ENCODE peak calls at places on chromosomes 16 and 17, in six cellular contexts. N, Q, G, K, T and B are unnamed samples.

GRCh38 chr17:18143044-18143936 is 34.7 kb downstream of the MYO15A start:
- DNase-seq in T (peak; percentile 38), Q (peak; percentile 45), K (peak; percentile 73), G (no peak), N (no peak), B (no peak)

GRCh38 chr17:10151667-10152496 is 46.5 kb downstream of the GAS7 start:
- DNase-seq in G (no peak), Q (no peak), N (no peak), T (no peak), K (no peak), B (no peak)

GRCh38 chr17:55411463-55411855 is 10.2 kb downstream of the MMD start:
- DNase-seq in Q (no peak), N (no peak), G (peak; percentile 74), T (no peak), K (no peak), B (no peak)

GRCh38 chr17:59427996-59428395 is 96.5 kb downstream of the YPEL2 start:
- DNase-seq in T (no peak), N (no peak), Q (no peak), K (no peak), G (no peak), B (no peak)

GRCh38 chr16:14608604-14609003 is 21.5 kb downstream of the PARN start:
- DNase-seq in K (no peak), G (no peak), T (peak; percentile 77), Q (no peak), N (no peak), B (no peak)

GRCh38 chr16:75317101-75317522 is 65.7 kb upstream of the BCAR1 start:
- DNase-seq in N (no peak), G (no peak), Q (no peak), K (no peak), T (no peak), B (no peak)

GRCh38 chr17:6473128-6473767 is 29.0 kb downstream of the PIMREG start:
- DNase-seq in T (peak; percentile 50), G (peak; percentile 92), Q (peak; percentile 77), N (peak; percentile 40), K (peak; percentile 93), B (peak; percentile 69)

GRCh38 chr17:72139213-72139612 is 18.4 kb downstream of the SOX9 start:
- DNase-seq in G (no peak), N (no peak), K (no peak), T (no peak), Q (no peak), B (no peak)

GRCh38 chr17:39283896-39284295 is 58.2 kb upstream of the STAC2 start:
- DNase-seq in T (no peak), Q (no peak), G (no peak), K (no peak), N (no peak), B (no peak)

GRCh38 chr17:75325827-75326586 is 36.8 kb upstream of the SLC25A19 start:
- DNase-seq in K (no peak), N (no peak), Q (peak; percentile 55), T (no peak), G (no peak), B (no peak)

GRCh38 chr16:20937736-20938135 is 37.2 kb downstream of the LYRM1 start:
- DNase-seq in T (peak; percentile 35), N (no peak), K (no peak), Q (no peak), G (no peak), B (no peak)

GRCh38 chr17:76623271-76624146 is 20.0 kb downstream of the ST6GALNAC1 start:
- DNase-seq in N (peak; percentile 63), G (peak; percentile 94), Q (peak; percentile 74), K (peak; percentile 93), T (peak; percentile 41), B (peak; percentile 76)

GRCh38 chr17:79168486-79169055 is 93.9 kb downstream of the ENGASE start:
- DNase-seq in Q (no peak), N (no peak), K (no peak), T (no peak), G (no peak), B (peak; percentile 79)

GRCh38 chr17:64020068-64020766 is at the start of gene ICAM2:
- DNase-seq in K (no peak), Q (no peak), T (no peak), N (no peak), G (no peak), B (no peak)

DNA sequence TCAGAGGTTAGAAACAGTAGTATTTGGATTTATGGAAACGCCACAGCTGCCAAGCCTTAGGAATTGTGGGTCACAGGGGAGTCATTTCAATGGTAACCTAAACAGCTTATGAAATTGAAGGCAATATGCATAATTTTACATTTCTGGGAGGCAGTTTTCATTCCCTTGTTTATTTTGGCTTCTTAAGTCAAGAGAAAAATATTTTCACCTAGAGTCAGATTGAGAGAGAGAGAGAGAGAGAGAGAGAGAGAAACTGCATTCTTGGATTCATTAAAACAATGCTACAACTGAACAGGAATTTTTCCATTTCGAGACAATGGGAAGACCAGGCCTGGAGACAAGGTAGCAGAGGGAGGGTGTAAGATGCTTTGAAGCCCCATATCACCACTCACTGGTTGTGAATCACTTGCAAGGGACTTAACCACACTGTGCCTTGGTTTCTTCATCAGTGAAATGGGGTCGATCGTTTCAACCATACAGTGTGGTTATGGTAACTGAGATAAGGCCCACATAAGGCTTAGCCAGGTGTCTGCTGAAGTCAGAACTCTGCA is 224.7 kb upstream of the IRX3 start:
- DNase-seq in G (no peak), N (no peak), T (no peak), Q (no peak), K (no peak), B (no peak)
- TF ChIP-seq JUND in G (no peak), N (no peak), T (no peak), Q (no peak), K (no peak), B (no peak)

GRCh38 chr17:34098712-34099111 is 156.4 kb upstream of the CCL2 start:
- DNase-seq in T (no peak), G (no peak), Q (no peak), N (no peak), K (no peak), B (no peak)
- TF ChIP-seq JUND in T (no peak), G (no peak), Q (no peak), N (no peak), K (no peak), B (no peak)

GRCh38 chr16:69894675-69895074 is 56.5 kb upstream of the CLEC18A start:
- DNase-seq in N (no peak), K (no peak), T (no peak), Q (no peak), G (no peak), B (no peak)

GRCh38 chr16:69890114-69890890 is 60.8 kb upstream of the CLEC18A start:
- DNase-seq in Q (no peak), N (no peak), T (no peak), K (no peak), G (peak; percentile 67), B (no peak)

GRCh38 chr16:69890891-69891282 is 60.2 kb upstream of the CLEC18A start:
- DNase-seq in T (no peak), Q (no peak), K (no peak), N (no peak), G (no peak), B (no peak)

GRCh38 chr16:69892378-69892777 is 58.8 kb upstream of the CLEC18A start:
- DNase-seq in G (no peak), N (no peak), Q (no peak), K (no peak), T (no peak), B (no peak)

GRCh38 chr16:69893086-69893485 is 58.0 kb upstream of the CLEC18A start:
- DNase-seq in N (no peak), K (no peak), T (no peak), Q (no peak), G (no peak), B (no peak)
- TF ChIP-seq JUND in N (no peak), K (no peak), T (no peak), Q (no peak), G (no peak), B (no peak)

GRCh38 chr16:11759163-11759834 is 16.6 kb upstream of the TXNDC11 start:
- DNase-seq in Q (no peak), N (no peak), T (no peak), K (no peak), G (no peak), B (no peak)

GRCh38 chr16:11755022-11755760 is 12.5 kb upstream of the TXNDC11 start:
- DNase-seq in Q (no peak), T (no peak), K (no peak), G (no peak), N (no peak), B (peak; percentile 12)

GRCh38 chr16:11757671-11758545 is 15.3 kb upstream of the TXNDC11 start:
- DNase-seq in G (no peak), N (no peak), K (peak; percentile 19), Q (no peak), T (peak; percentile 32), B (peak; percentile 28)

GRCh38 chr16:11762431-11762830 is 19.8 kb upstream of the TXNDC11 start:
- DNase-seq in N (no peak), K (no peak), Q (no peak), G (no peak), T (no peak), B (no peak)

DNA sequence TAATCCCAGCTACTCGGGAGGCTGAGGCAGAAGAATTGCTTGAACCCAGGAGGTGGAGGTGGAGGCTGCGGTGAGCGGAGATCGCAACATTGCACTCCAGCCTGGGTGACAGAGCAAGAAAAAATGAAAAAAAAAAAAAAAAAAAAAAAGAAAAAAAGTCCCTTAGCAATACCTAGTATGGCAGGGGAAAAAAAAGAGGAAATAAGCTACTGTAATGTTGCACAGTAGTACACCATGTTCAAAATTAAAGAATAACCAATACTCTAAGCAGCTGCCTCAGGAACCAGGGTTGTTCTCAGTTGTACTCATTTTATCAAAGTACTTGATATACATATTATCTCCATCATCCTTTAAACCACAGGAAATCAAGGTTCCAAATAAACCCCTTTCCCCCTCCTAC is 17.3 kb upstream of the TXNDC11 start:
- DNase-seq in K (no peak), G (no peak), N (no peak), T (no peak), Q (no peak), B (no peak)
- TF ChIP-seq JUND in K (no peak), G (no peak), N (no peak), T (no peak), Q (no peak), B (no peak)

DNA sequence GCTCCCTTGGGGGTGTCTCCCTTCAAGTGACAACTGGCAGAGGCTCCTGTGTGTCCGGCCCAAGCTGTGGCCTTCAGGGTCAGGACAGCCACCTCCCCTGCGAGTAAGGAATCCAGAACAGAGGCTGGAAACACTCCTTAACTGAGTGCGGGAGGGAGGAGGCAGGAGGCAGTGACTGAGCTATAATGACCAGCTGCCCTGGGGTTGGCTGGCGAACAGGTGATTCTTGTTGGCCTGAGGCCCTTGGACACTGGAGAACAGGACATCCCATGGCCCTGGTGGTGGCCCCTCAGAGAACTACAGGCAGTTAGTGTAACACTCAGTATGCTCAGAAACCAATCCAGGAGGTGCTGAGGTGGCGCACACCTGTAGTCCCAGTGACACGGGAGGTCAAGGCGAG is 9.4 kb upstream of the SNAI3 start:
- DNase-seq in Q (no peak), N (no peak), T (no peak), G (no peak), K (no peak), B (no peak)
- TF ChIP-seq JUND in Q (no peak), N (no peak), T (no peak), G (no peak), K (no peak), B (no peak)

GRCh38 chr17:82909322-82909904 is 69.6 kb upstream of the ZNF750 start:
- DNase-seq in G (no peak), N (no peak), Q (no peak), T (no peak), K (no peak), B (no peak)
- TF ChIP-seq JUND in G (no peak), N (no peak), Q (no peak), T (no peak), K (no peak), B (no peak)